ENCODE peak calls at places on chromosome 20, in seven cellular contexts. Y is LHCN-M2; I is choroid plexus epithelial cell; X is T1000; L is DMS153; N is tibial artery; D is naive thymus-derived CD8-positive, alpha-beta T cell. G is an unnamed sample.

GRCh38 chr20:39795401-39796272 is 833.5 kb downstream of the DHX35 start:
- DNase-seq in N (peak), Y (peak), X (no peak), D (no peak), I (peak), L (peak), G (no peak)

GRCh38 chr20:58072695-58073671 is 155.5 kb downstream of the ANKRD60 start:
- DNase-seq in N (no peak), L (no peak), I (no peak), D (no peak), Y (no peak), X (no peak), G (no peak)

GRCh38 chr20:45497971-45498494 is 17.4 kb downstream of the SPINT3 start:
- DNase-seq in L (no peak), N (no peak), I (no peak), X (no peak), Y (no peak), D (no peak), G (no peak)

GRCh38 chr20:3046677-3047462 is 1.0 kb downstream of the MRPS26 start:
- DNase-seq in I (peak), D (no peak), L (peak), X (no peak), Y (no peak), N (no peak), G (peak)

GRCh38 chr20:20955837-20956236 is 150.3 kb downstream of the LINC00237 start:
- DNase-seq in D (no peak), I (no peak), Y (no peak), X (no peak), N (no peak), L (no peak), G (no peak)

GRCh38 chr20:63641792-63642517 is 11.3 kb downstream of the STMN3 start:
- DNase-seq in D (peak), N (peak), I (peak), Y (peak), X (peak), L (peak), G (peak)

GRCh38 chr20:35020108-35021031 is 64.7 kb downstream of the MYH7B start:
- DNase-seq in D (no peak), N (no peak), I (no peak), X (no peak), Y (peak), L (no peak), G (peak)

GRCh38 chr20:38196592-38196991 is 31.5 kb upstream of the TGM2 start:
- DNase-seq in Y (peak), L (no peak), X (peak), D (no peak), N (peak), I (peak), G (peak)

GRCh38 chr20:62662422-62662821 is 20.1 kb downstream of the SLCO4A1 start:
- DNase-seq in D (no peak), Y (peak), I (peak), L (no peak), X (no peak), N (no peak), G (no peak)

G was measured in body of pancreas.